ENCODE peak calls at places on chromosomes 3 and 15, in ten cellular contexts. P is CD4-positive, alpha-beta memory T cell; L is left kidney; U is stimulated activated CD8-positive, alpha-beta memory T cell treated with anti-CD3 and anti-CD28 coated beads, Interleukin-2, amount 100 ng/mL, for 1 hour; W is HT1080; S is bronchial epithelial cell; E is stimulated activated CD4-positive, alpha-beta T cell treated with anti-CD3 and anti-CD28 coated beads, Interleukin-1b, Interleukin-23, amount 100 ng/mL, for 1 hour; B is activated CD4-positive, alpha-beta T cell treated with anti-CD3 and anti-CD28 coated beads, Interleukin-2, amount 50 U/mL, for 24 hours; D is AG20443; V is T-helper 1 cell. K is an unnamed sample.

GRCh38 chr15:61243984-61244593 is 15.0 kb upstream of the RORA start:
- DNase-seq in P (no peak), U (no peak), V (no peak), L (no peak), E (no peak), S (no peak), B (no peak), D (no peak), W (no peak), K (no peak)

GRCh38 chr3:163916596-163917560 is 1161.4 kb downstream of the SI start:
- DNase-seq in E (no peak), S (no peak), W (peak), B (no peak), D (no peak), U (no peak), V (no peak), P (no peak), L (peak), K (no peak)

GRCh38 chr15:31814082-31814481 is 216.2 kb upstream of the CHRNA7 start:
- DNase-seq in W (no peak), U (no peak), S (no peak), E (no peak), P (no peak), D (no peak), V (no peak), L (no peak), B (no peak), K (peak)

GRCh38 chr3:197701851-197702250 is 34.9 kb downstream of the RUBCN start:
- DNase-seq in W (no peak), L (no peak), E (no peak), D (no peak), U (no peak), S (no peak), P (no peak), B (no peak), V (no peak), K (no peak)

GRCh38 chr3:38651153-38651789 is 1.8 kb upstream of the SCN5A start:
- DNase-seq in V (peak), W (peak), E (peak), D (peak), S (peak), L (peak), B (peak), U (peak), P (peak), K (peak)

GRCh38 chr3:70982700-70983140 is 600.8 kb downstream of the FOXP1 start:
- DNase-seq in B (no peak), L (peak), U (no peak), E (no peak), W (peak), P (no peak), S (peak), D (peak), V (no peak), K (peak)

GRCh38 chr3:185250247-185250646 is 3.6 kb downstream of the EHHADH start:
- DNase-seq in B (no peak), L (peak), U (no peak), P (no peak), S (no peak), D (peak), V (no peak), W (no peak), E (no peak), K (no peak)

GRCh38 chr3:82329300-82329699 is 567.9 kb upstream of the GBE1 start:
- DNase-seq in W (no peak), D (no peak), B (no peak), E (no peak), U (no peak), P (no peak), S (peak), L (no peak), V (no peak), K (no peak)

GRCh38 chr3:197203714-197204146 is 94.7 kb downstream of the DLG1 start:
- DNase-seq in W (no peak), V (no peak), L (peak), S (no peak), D (no peak), P (no peak), U (no peak), B (no peak), E (no peak), K (no peak)

GRCh38 chr15:39131605-39132004 is 449.3 kb upstream of the THBS1 start:
- DNase-seq in B (no peak), W (no peak), S (peak), L (no peak), U (no peak), V (no peak), D (peak), P (no peak), E (no peak), K (no peak)

K was measured in head of caudate nucleus.